ENCODE peak calls at places on chromosome 16, in ten cellular contexts. One of them, this sample, is unnamed.

GRCh38 chr16:14121135-14121534 is 50.0 kb downstream of the MRTFB start:
- DNase-seq in body of pancreas: no peak
- DNase-seq in keratinocyte: no peak
- DNase-seq in ascending aorta: no peak
- DNase-seq in mammary epithelial cell: no peak
- DNase-seq in psoas muscle: no peak
- DNase-seq in breast epithelium: no peak
- DNase-seq in lung: no peak
- DNase-seq in brain microvascular endothelial cell: no peak
- DNase-seq in MM.1S: no peak
- DNase-seq in this sample: no peak

GRCh38 chr16:29806096-29806579 is at the start of gene MAZ:
- DNase-seq in ascending aorta: no peak
- DNase-seq in psoas muscle: peak
- DNase-seq in breast epithelium: peak
- DNase-seq in body of pancreas: peak
- DNase-seq in mammary epithelial cell: no peak
- DNase-seq in lung: no peak
- DNase-seq in MM.1S: peak
- DNase-seq in brain microvascular endothelial cell: no peak
- DNase-seq in keratinocyte: no peak
- DNase-seq in this sample: no peak

GRCh38 chr16:16032271-16032979 is 83.0 kb downstream of the ABCC1 start:
- DNase-seq in brain microvascular endothelial cell: no peak
- DNase-seq in lung: no peak
- DNase-seq in body of pancreas: no peak
- DNase-seq in ascending aorta: no peak
- DNase-seq in keratinocyte: no peak
- DNase-seq in breast epithelium: no peak
- DNase-seq in MM.1S: no peak
- DNase-seq in mammary epithelial cell: no peak
- DNase-seq in psoas muscle: no peak
- DNase-seq in this sample: no peak

GRCh38 chr16:10497132-10498088 is 83.0 kb downstream of the EMP2 start:
- DNase-seq in lung: no peak
- DNase-seq in brain microvascular endothelial cell: no peak
- DNase-seq in MM.1S: no peak
- DNase-seq in breast epithelium: no peak
- DNase-seq in keratinocyte: no peak
- DNase-seq in body of pancreas: no peak
- DNase-seq in psoas muscle: no peak
- DNase-seq in ascending aorta: no peak
- DNase-seq in mammary epithelial cell: peak
- DNase-seq in this sample: no peak

GRCh38 chr16:5024632-5025031 is 9.1 kb downstream of the NAGPA start:
- DNase-seq in breast epithelium: no peak
- DNase-seq in psoas muscle: no peak
- DNase-seq in MM.1S: peak
- DNase-seq in lung: no peak
- DNase-seq in brain microvascular endothelial cell: no peak
- DNase-seq in body of pancreas: peak
- DNase-seq in mammary epithelial cell: peak
- DNase-seq in ascending aorta: no peak
- DNase-seq in keratinocyte: no peak
- DNase-seq in this sample: no peak

GRCh38 chr16:5041604-5042133 is 7.9 kb upstream of the NAGPA start:
- DNase-seq in brain microvascular endothelial cell: peak
- DNase-seq in psoas muscle: no peak
- DNase-seq in MM.1S: peak
- DNase-seq in body of pancreas: no peak
- DNase-seq in lung: no peak
- DNase-seq in breast epithelium: no peak
- DNase-seq in mammary epithelial cell: peak
- DNase-seq in keratinocyte: no peak
- DNase-seq in ascending aorta: no peak
- DNase-seq in this sample: no peak

GRCh38 chr16:65062736-65063583 is 58.9 kb downstream of the CDH11 start:
- DNase-seq in lung: peak
- DNase-seq in MM.1S: no peak
- DNase-seq in keratinocyte: no peak
- DNase-seq in psoas muscle: no peak
- DNase-seq in mammary epithelial cell: no peak
- DNase-seq in ascending aorta: no peak
- DNase-seq in breast epithelium: no peak
- DNase-seq in body of pancreas: no peak
- DNase-seq in brain microvascular endothelial cell: no peak
- DNase-seq in this sample: no peak

GRCh38 chr16:8730335-8730915 is 56.0 kb downstream of the ABAT start:
- DNase-seq in mammary epithelial cell: peak
- DNase-seq in body of pancreas: peak
- DNase-seq in keratinocyte: peak
- DNase-seq in lung: no peak
- DNase-seq in ascending aorta: no peak
- DNase-seq in psoas muscle: no peak
- DNase-seq in breast epithelium: no peak
- DNase-seq in brain microvascular endothelial cell: no peak
- DNase-seq in MM.1S: no peak
- DNase-seq in this sample: no peak

GRCh38 chr16:5377280-5377898 is 279.8 kb upstream of the EEF2KMT start:
- DNase-seq in body of pancreas: no peak
- DNase-seq in lung: no peak
- DNase-seq in keratinocyte: no peak
- DNase-seq in breast epithelium: no peak
- DNase-seq in MM.1S: no peak
- DNase-seq in psoas muscle: no peak
- DNase-seq in mammary epithelial cell: no peak
- DNase-seq in ascending aorta: no peak
- DNase-seq in brain microvascular endothelial cell: no peak
- DNase-seq in this sample: no peak

GRCh38 chr16:89672177-89672941 is 14.1 kb upstream of the CDK10 start:
- DNase-seq in keratinocyte: no peak
- DNase-seq in psoas muscle: no peak
- DNase-seq in mammary epithelial cell: no peak
- DNase-seq in ascending aorta: no peak
- DNase-seq in brain microvascular endothelial cell: no peak
- DNase-seq in lung: no peak
- DNase-seq in MM.1S: no peak
- DNase-seq in breast epithelium: no peak
- DNase-seq in body of pancreas: no peak
- DNase-seq in this sample: no peak

GRCh38 chr16:75938818-75939217 is 212.5 kb upstream of the CPHXL start:
- DNase-seq in mammary epithelial cell: peak
- DNase-seq in keratinocyte: no peak
- DNase-seq in psoas muscle: no peak
- DNase-seq in breast epithelium: no peak
- DNase-seq in ascending aorta: no peak
- DNase-seq in brain microvascular endothelial cell: no peak
- DNase-seq in MM.1S: no peak
- DNase-seq in body of pancreas: no peak
- DNase-seq in lung: no peak
- DNase-seq in this sample: no peak
- TF ChIP-seq CTCF in mammary epithelial cell: no peak
- TF ChIP-seq CTCF in keratinocyte: no peak
- TF ChIP-seq CTCF in psoas muscle: no peak
- TF ChIP-seq CTCF in breast epithelium: no peak
- TF ChIP-seq CTCF in ascending aorta: no peak
- TF ChIP-seq CTCF in brain microvascular endothelial cell: no peak
- TF ChIP-seq CTCF in MM.1S: no peak
- TF ChIP-seq CTCF in body of pancreas: no peak
- TF ChIP-seq CTCF in lung: no peak
- TF ChIP-seq CTCF in this sample: no peak

GRCh38 chr16:80940069-80940856 is 66.4 kb downstream of the CMC2 start:
- DNase-seq in body of pancreas: no peak
- DNase-seq in MM.1S: no peak
- DNase-seq in breast epithelium: no peak
- DNase-seq in mammary epithelial cell: no peak
- DNase-seq in ascending aorta: no peak
- DNase-seq in lung: no peak
- DNase-seq in keratinocyte: no peak
- DNase-seq in brain microvascular endothelial cell: no peak
- DNase-seq in psoas muscle: no peak
- DNase-seq in this sample: no peak

GRCh38 chr16:80935691-80936090 is 71.0 kb downstream of the CMC2 start:
- DNase-seq in mammary epithelial cell: no peak
- DNase-seq in body of pancreas: no peak
- DNase-seq in keratinocyte: no peak
- DNase-seq in brain microvascular endothelial cell: no peak
- DNase-seq in breast epithelium: no peak
- DNase-seq in MM.1S: no peak
- DNase-seq in ascending aorta: no peak
- DNase-seq in psoas muscle: no peak
- DNase-seq in lung: no peak
- DNase-seq in this sample: no peak

GRCh38 chr16:80936410-80936809 is 70.3 kb downstream of the CMC2 start:
- DNase-seq in body of pancreas: no peak
- DNase-seq in mammary epithelial cell: no peak
- DNase-seq in brain microvascular endothelial cell: peak
- DNase-seq in lung: no peak
- DNase-seq in keratinocyte: no peak
- DNase-seq in ascending aorta: no peak
- DNase-seq in breast epithelium: no peak
- DNase-seq in MM.1S: no peak
- DNase-seq in psoas muscle: no peak
- DNase-seq in this sample: no peak

GRCh38 chr16:80938035-80938927 is 68.4 kb downstream of the CMC2 start:
- DNase-seq in brain microvascular endothelial cell: peak
- DNase-seq in keratinocyte: peak
- DNase-seq in mammary epithelial cell: peak
- DNase-seq in MM.1S: no peak
- DNase-seq in body of pancreas: peak
- DNase-seq in lung: no peak
- DNase-seq in breast epithelium: no peak
- DNase-seq in ascending aorta: no peak
- DNase-seq in psoas muscle: peak
- DNase-seq in this sample: peak

DNA sequence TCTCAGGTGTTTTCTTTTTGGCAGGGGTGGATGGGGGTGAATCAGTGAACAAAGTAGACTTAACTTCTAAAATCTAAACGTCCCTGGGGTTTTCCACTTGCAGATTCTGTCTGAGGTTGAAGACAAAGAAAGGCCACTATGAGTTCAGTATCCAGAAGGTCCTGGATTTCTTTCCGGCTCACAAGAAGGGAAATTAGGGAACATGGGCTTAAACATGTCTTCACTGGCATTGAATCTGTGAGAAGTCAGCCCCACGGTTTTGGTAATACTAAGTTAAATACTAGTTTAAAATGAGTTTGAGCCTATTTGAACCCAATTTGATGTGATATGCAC is 67.8 kb downstream of the CMC2 start:
- DNase-seq in mammary epithelial cell: no peak
- DNase-seq in brain microvascular endothelial cell: no peak
- DNase-seq in breast epithelium: no peak
- DNase-seq in MM.1S: no peak
- DNase-seq in ascending aorta: no peak
- DNase-seq in body of pancreas: no peak
- DNase-seq in lung: no peak
- DNase-seq in keratinocyte: no peak
- DNase-seq in psoas muscle: no peak
- DNase-seq in this sample: no peak
- H3K27ac ChIP-seq in mammary epithelial cell: no peak
- H3K27ac ChIP-seq in brain microvascular endothelial cell: peak
- H3K27ac ChIP-seq in breast epithelium: peak
- H3K27ac ChIP-seq in MM.1S: no peak
- H3K27ac ChIP-seq in ascending aorta: no peak
- H3K27ac ChIP-seq in body of pancreas: no peak
- H3K27ac ChIP-seq in lung: no peak
- H3K27ac ChIP-seq in keratinocyte: no peak
- H3K27ac ChIP-seq in psoas muscle: no peak
- H3K27ac ChIP-seq in this sample: no peak

DNA sequence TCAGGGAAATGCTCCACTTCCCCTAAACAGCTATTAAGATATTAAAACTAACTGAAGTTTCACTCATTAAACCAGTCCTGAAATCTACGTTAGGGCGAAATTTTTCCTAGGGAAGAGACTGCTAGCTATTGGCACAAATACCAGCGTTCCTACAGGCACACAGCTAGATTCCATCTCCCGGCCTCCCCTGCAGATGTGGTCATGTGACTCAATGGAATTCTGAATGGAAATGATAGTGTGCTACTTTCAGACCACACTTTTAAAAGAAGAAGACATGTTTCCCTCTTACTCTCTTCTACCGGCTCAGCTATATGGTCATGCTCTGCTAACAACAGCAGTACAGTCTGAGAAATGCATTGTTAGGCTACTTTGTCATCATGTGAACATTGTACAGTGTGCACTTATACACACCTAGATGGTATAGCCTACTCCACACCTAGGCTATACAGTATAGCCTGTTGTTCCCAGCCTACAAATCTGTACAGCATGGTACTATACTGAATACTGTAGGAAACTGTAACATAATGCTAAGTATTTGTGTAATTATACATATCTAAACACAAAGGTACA is 31.4 kb downstream of the OGFOD1 start:
- DNase-seq in keratinocyte: no peak
- DNase-seq in MM.1S: no peak
- DNase-seq in ascending aorta: no peak
- DNase-seq in brain microvascular endothelial cell: no peak
- DNase-seq in psoas muscle: no peak
- DNase-seq in body of pancreas: no peak
- DNase-seq in mammary epithelial cell: no peak
- DNase-seq in breast epithelium: no peak
- DNase-seq in lung: no peak
- DNase-seq in this sample: no peak
- TF ChIP-seq CTCF in keratinocyte: no peak
- TF ChIP-seq CTCF in MM.1S: no peak
- TF ChIP-seq CTCF in ascending aorta: no peak
- TF ChIP-seq CTCF in brain microvascular endothelial cell: no peak
- TF ChIP-seq CTCF in psoas muscle: no peak
- TF ChIP-seq CTCF in body of pancreas: no peak
- TF ChIP-seq CTCF in mammary epithelial cell: no peak
- TF ChIP-seq CTCF in breast epithelium: no peak
- TF ChIP-seq CTCF in lung: no peak
- TF ChIP-seq CTCF in this sample: no peak

DNA sequence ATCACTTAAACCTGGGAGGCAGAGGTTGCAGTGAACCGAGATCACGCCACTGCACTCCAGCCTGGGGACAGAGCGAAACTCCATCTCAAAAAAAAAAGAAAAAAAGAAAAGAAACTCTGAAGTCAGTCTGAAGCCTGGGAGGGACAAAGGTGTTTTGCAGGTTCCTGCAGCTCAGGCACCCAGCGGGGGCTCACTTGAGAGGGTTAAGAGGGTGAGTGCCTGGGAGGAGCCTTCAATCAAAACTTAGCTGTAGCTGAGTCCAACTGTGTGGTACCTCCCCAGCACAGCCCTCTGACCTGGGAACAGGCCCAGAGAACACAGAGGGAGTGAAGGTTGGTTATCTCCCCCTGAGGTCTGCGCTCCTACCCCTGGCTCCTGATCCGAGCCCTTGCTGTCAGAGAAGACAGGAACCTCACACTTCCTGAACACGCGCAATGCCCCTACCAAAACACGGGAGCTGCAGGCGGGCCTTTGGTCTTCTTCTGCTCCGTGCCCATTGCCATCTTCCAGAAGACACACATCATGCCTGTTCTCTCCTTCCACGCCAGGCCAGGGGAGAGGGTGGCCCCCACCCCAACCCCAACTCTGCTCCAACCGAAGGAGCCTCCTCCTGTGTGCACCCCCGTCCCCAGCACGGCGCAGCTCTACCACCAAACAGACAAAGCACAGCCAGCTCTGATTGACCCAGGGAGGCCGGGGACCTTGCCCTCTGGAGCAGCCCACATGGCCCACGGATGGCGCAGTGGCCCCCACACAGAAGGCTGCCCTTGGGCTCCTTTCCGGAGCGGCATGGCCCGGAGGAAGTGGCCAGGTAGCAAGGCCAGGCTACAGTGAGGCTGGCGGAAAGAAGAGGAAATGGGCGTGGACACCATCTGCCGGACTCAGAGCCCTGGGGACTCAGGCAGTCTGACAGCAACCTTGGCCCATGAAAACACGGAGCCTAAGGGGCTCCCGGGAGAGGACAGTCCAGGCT is 20.2 kb upstream of the ZC3H18 start:
- DNase-seq in breast epithelium: no peak
- DNase-seq in ascending aorta: no peak
- DNase-seq in mammary epithelial cell: no peak
- DNase-seq in keratinocyte: no peak
- DNase-seq in lung: no peak
- DNase-seq in brain microvascular endothelial cell: no peak
- DNase-seq in body of pancreas: no peak
- DNase-seq in MM.1S: no peak
- DNase-seq in psoas muscle: no peak
- DNase-seq in this sample: no peak
- H3K27ac ChIP-seq in breast epithelium: no peak
- H3K27ac ChIP-seq in ascending aorta: no peak
- H3K27ac ChIP-seq in mammary epithelial cell: no peak
- H3K27ac ChIP-seq in keratinocyte: no peak
- H3K27ac ChIP-seq in lung: no peak
- H3K27ac ChIP-seq in brain microvascular endothelial cell: no peak
- H3K27ac ChIP-seq in body of pancreas: no peak
- H3K27ac ChIP-seq in MM.1S: no peak
- H3K27ac ChIP-seq in psoas muscle: no peak
- H3K27ac ChIP-seq in this sample: no peak